ENCODE peak calls at places on chromosomes 13 and 19, in nine cellular contexts. Z is T-helper 2 cell; G is activated CD8-positive, alpha-beta memory T cell treated with anti-CD3 and anti-CD28 coated beads for 24 hours; B is IMR-90; P is stimulated activated CD8-positive, alpha-beta memory T cell treated with anti-CD3 and anti-CD28 coated beads, Interleukin-7, amount 100 ng/mL, for 1 hour; L is neural crest cell; R is sigmoid colon; W is Calu3; J is HFFc6. Q is an unnamed sample.

GRCh38 chr13:73428137-73428536 is 369.3 kb downstream of the KLF5 start:
- DNase-seq in L (no peak), B (peak), P (no peak), J (peak), G (no peak), W (peak), R (no peak), Z (no peak), Q (peak)

GRCh38 chr19:12788682-12789097 is 2.6 kb upstream of the JUNB start:
- DNase-seq in J (no peak), W (peak), R (peak), Z (no peak), L (no peak), G (peak), B (peak), P (no peak), Q (no peak)

GRCh38 chr13:21478881-21479808 is 20.0 kb upstream of the ZDHHC20 start:
- DNase-seq in P (no peak), W (peak), B (peak), G (no peak), Z (no peak), L (peak), J (peak), R (no peak), Q (peak)

GRCh38 chr19:6100284-6100915 is 9.9 kb downstream of the RFX2 start:
- DNase-seq in P (no peak), R (no peak), L (no peak), B (no peak), W (no peak), J (no peak), G (peak), Z (no peak), Q (no peak)

GRCh38 chr19:46147791-46148288 is at the start of gene IGFL2:
- DNase-seq in Z (no peak), G (no peak), P (no peak), J (no peak), W (no peak), B (no peak), R (no peak), L (no peak), Q (peak)

GRCh38 chr19:34341935-34342680 is 22.9 kb upstream of the GPI start:
- DNase-seq in B (no peak), J (no peak), Z (no peak), G (no peak), P (no peak), W (no peak), L (no peak), R (no peak), Q (no peak)

GRCh38 chr19:46863818-46864629 is 3.2 kb downstream of the ARHGAP35 start:
- DNase-seq in G (no peak), R (peak), J (peak), B (peak), Z (no peak), P (no peak), L (no peak), W (peak), Q (no peak)

GRCh38 chr13:51280379-51280940 is 58.3 kb downstream of the FAM124A start:
- DNase-seq in G (no peak), P (no peak), Z (no peak), J (no peak), R (peak), L (no peak), W (no peak), B (no peak), Q (no peak)

GRCh38 chr13:46544208-46544607 is 8.8 kb upstream of the LRCH1 start:
- DNase-seq in B (no peak), W (no peak), J (no peak), Z (no peak), G (no peak), L (no peak), R (no peak), P (no peak), Q (no peak)

GRCh38 chr19:57802269-57802668 is 12.4 kb downstream of the ZNF552 start:
- DNase-seq in P (no peak), J (no peak), B (no peak), L (no peak), G (no peak), Z (no peak), W (no peak), R (no peak), Q (no peak)

GRCh38 chr13:113554333-113554700 is 30.2 kb upstream of the TFDP1 start:
- DNase-seq in R (no peak), W (no peak), G (peak), L (no peak), P (no peak), Z (no peak), B (no peak), J (no peak), Q (no peak)

GRCh38 chr19:947707-948533 is 22.1 kb downstream of the ARID3A start:
- DNase-seq in B (no peak), L (no peak), R (peak), P (no peak), J (no peak), W (no peak), Z (no peak), G (no peak), Q (peak)

GRCh38 chr13:108860418-108860817 is 231.0 kb downstream of the MYO16 start:
- DNase-seq in P (no peak), Z (no peak), W (no peak), R (no peak), J (no peak), G (no peak), L (no peak), B (no peak), Q (no peak)

GRCh38 chr13:46721054-46721453 is 75.9 kb downstream of the ESD start:
- DNase-seq in Z (no peak), G (peak), P (no peak), W (peak), R (no peak), B (peak), J (peak), L (peak), Q (peak)

GRCh38 chr13:40922437-40923040 is 96.6 kb downstream of the ELF1 start:
- DNase-seq in W (no peak), P (no peak), R (no peak), J (no peak), L (no peak), G (no peak), Z (no peak), B (no peak), Q (peak)

GRCh38 chr13:80227645-80228044 is 113.3 kb downstream of the SPRY2 start:
- DNase-seq in L (no peak), P (no peak), B (no peak), G (no peak), J (no peak), R (no peak), W (no peak), Z (no peak), Q (no peak)

GRCh38 chr13:80048802-80049201 is 292.1 kb downstream of the SPRY2 start:
- DNase-seq in P (peak), J (peak), R (peak), L (peak), W (peak), B (peak), Z (no peak), G (peak), Q (peak)

GRCh38 chr13:109715902-109716301 is 70.5 kb downstream of the IRS2 start:
- DNase-seq in P (no peak), B (peak), L (no peak), G (no peak), Z (no peak), R (no peak), W (no peak), J (peak), Q (peak)

GRCh38 chr19:54162241-54162805 is 2.8 kb upstream of the LENG1 start:
- DNase-seq in W (no peak), L (peak), R (peak), J (no peak), G (peak), Z (peak), P (peak), B (peak), Q (peak)

GRCh38 chr19:15274477-15274876 is 42.2 kb upstream of the EPHX3 start:
- DNase-seq in P (no peak), B (no peak), Z (no peak), W (no peak), R (no peak), G (no peak), L (no peak), J (no peak), Q (no peak)

GRCh38 chr19:17761148-17761547 is 9.9 kb downstream of the FCHO1 start:
- DNase-seq in R (no peak), Z (no peak), J (no peak), P (no peak), L (no peak), G (no peak), W (no peak), B (no peak), Q (no peak)

GRCh38 chr13:48739346-48740037 is 85.8 kb downstream of the CYSLTR2 start:
- DNase-seq in G (no peak), J (no peak), P (no peak), R (no peak), L (no peak), W (no peak), B (peak), Z (no peak), Q (no peak)

GRCh38 chr19:38039966-38040365 is 133.0 kb downstream of the SIPA1L3 start:
- DNase-seq in R (no peak), B (peak), J (peak), L (no peak), W (no peak), P (no peak), G (no peak), Z (no peak), Q (no peak)

GRCh38 chr13:30299746-30300145 is 7.6 kb downstream of the KATNAL1 start:
- DNase-seq in L (no peak), R (no peak), P (no peak), B (peak), J (peak), W (no peak), Z (no peak), G (no peak), Q (no peak)

GRCh38 chr19:57708641-57709354 is at the start of gene ZNF154:
- DNase-seq in L (peak), R (peak), G (peak), B (peak), J (no peak), Z (no peak), P (no peak), W (no peak), Q (no peak)

GRCh38 chr13:21055016-21055415 is 6.4 kb downstream of the LATS2 start:
- DNase-seq in B (no peak), Z (no peak), W (no peak), R (no peak), L (no peak), P (no peak), G (no peak), J (peak), Q (no peak)

GRCh38 chr19:50798116-50798942 is 8.1 kb downstream of the ACP4 start:
- DNase-seq in G (no peak), J (no peak), W (no peak), Z (no peak), B (no peak), L (no peak), P (no peak), R (no peak), Q (no peak)

GRCh38 chr13:49641810-49642291 is 13.5 kb downstream of the ARL11 start:
- DNase-seq in W (no peak), R (peak), G (no peak), Z (no peak), L (no peak), J (peak), B (peak), P (no peak), Q (peak)

Q was measured in trophoblast cell.